ENCODE peak calls at places on chromosome 11, in eight cellular contexts. T, G, Y, Z, A, L, I and P are unnamed samples.

GRCh38 chr11:26950260-26950719 is 43.6 kb upstream of the FIBIN start:
- DNase-seq in I (no peak), L (peak), T (no peak), A (no peak), G (no peak), Y (no peak), Z (peak), P (no peak)

GRCh38 chr11:16846305-16846704 is 107.9 kb downstream of the C11orf58 start:
- DNase-seq in I (no peak), A (no peak), Y (no peak), G (no peak), Z (no peak), L (no peak), T (no peak), P (no peak)

GRCh38 chr11:38791346-38791961 is 2193.4 kb upstream of the RAG2 start:
- DNase-seq in T (peak), Z (peak), G (peak), L (no peak), Y (peak), I (peak), A (peak), P (peak)

GRCh38 chr11:129804012-129804411 is 11.6 kb upstream of the TMEM45B start:
- DNase-seq in Y (no peak), A (no peak), G (no peak), Z (no peak), L (no peak), T (no peak), I (no peak), P (no peak)

GRCh38 chr11:110147965-110148709 is 54.9 kb downstream of the ZC3H12C start:
- DNase-seq in A (no peak), Z (peak), Y (peak), G (no peak), I (no peak), T (peak), L (no peak), P (no peak)

GRCh38 chr11:47906066-47906465 is 57.9 kb upstream of the NUP160 start:
- DNase-seq in Z (no peak), Y (no peak), G (no peak), I (no peak), T (no peak), A (no peak), L (no peak), P (no peak)

GRCh38 chr11:78365381-78365792 is 52.2 kb downstream of the GAB2 start:
- DNase-seq in L (no peak), I (no peak), Z (peak), Y (no peak), A (no peak), T (peak), G (peak), P (no peak)

GRCh38 chr11:68436985-68437926 is 23.3 kb upstream of the PPP6R3 start:
- DNase-seq in A (no peak), G (no peak), Z (peak), L (no peak), T (no peak), I (no peak), Y (peak), P (no peak)

GRCh38 chr11:121253951-121254350 is 38.6 kb upstream of the SC5D start:
- DNase-seq in T (no peak), G (no peak), L (no peak), A (no peak), Y (no peak), Z (no peak), I (no peak), P (no peak)

GRCh38 chr11:84498016-84498415 is 1129.1 kb downstream of the DLG2 start:
- DNase-seq in T (no peak), G (no peak), Y (no peak), Z (peak), A (no peak), L (no peak), I (no peak), P (no peak)

GRCh38 chr11:90656171-90656570 is 433.3 kb upstream of the CHORDC1 start:
- DNase-seq in G (no peak), L (no peak), Y (no peak), Z (no peak), I (no peak), T (no peak), A (no peak), P (no peak)

GRCh38 chr11:102792604-102793003 is 5.4 kb downstream of the MMP1 start:
- DNase-seq in G (no peak), T (no peak), I (no peak), Z (no peak), L (no peak), A (no peak), Y (no peak), P (no peak)

GRCh38 chr11:102798012-102798746 is at the start of gene MMP1:
- DNase-seq in A (no peak), I (no peak), Y (no peak), T (peak), L (no peak), Z (peak), G (no peak), P (no peak)

GRCh38 chr11:102791271-102792036 is 6.5 kb downstream of the MMP1 start:
- DNase-seq in Z (no peak), Y (no peak), T (no peak), L (no peak), G (no peak), I (no peak), A (no peak), P (no peak)

GRCh38 chr11:102793677-102794290 is 4.2 kb downstream of the MMP1 start:
- DNase-seq in Y (no peak), A (no peak), L (no peak), I (no peak), G (no peak), Z (no peak), T (no peak), P (no peak)

GRCh38 chr11:102794382-102794781 is 3.6 kb downstream of the MMP1 start:
- DNase-seq in Z (peak), A (peak), T (no peak), Y (peak), L (no peak), G (peak), I (peak), P (peak)
- TF ChIP-seq CTCF in Z (peak), A (peak), T (peak), Y (peak), L (peak), G (peak), I (peak), P (peak)

GRCh38 chr11:119388103-119388502 is 6.6 kb upstream of the USP2 start:
- DNase-seq in I (peak), A (no peak), G (no peak), Z (no peak), T (no peak), Y (no peak), L (no peak), P (no peak)

GRCh38 chr11:119384332-119384731 is 2.8 kb upstream of the USP2 start:
- DNase-seq in I (no peak), A (no peak), L (no peak), Y (no peak), G (no peak), T (no peak), Z (no peak), P (no peak)

DNA sequence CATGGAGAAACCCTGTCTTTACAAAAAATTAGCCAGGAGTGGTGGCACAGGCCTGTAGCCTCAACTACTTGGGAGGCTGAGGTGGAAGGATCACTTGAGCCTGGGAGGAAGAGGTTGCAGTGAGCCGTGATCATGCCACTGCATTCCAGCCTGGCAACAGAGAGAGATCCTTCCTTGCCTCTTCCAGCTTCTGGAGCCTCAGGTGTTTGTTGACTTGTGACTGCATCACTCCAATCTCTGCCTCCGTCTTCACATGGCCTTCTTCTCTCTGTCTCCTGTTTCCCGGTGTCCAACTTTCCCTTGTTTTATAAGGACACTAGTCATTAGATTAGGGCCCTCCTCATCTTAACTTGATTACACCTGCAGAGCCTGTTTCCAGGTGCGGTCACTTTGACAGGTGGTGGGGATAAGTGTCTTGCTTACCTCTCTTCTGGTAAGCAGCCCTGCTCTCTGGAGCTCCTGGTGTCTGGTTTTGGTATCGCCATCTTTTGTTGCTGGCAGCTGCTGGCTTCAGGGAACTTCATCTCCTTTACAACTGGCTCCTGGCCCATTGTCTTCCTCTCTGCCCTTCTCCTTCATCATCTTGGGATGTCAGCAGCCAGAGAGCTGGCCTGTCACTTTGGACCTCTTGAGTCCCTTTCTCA is 8.2 kb upstream of the USP2 start:
- DNase-seq in I (peak), Y (peak), Z (no peak), G (peak), L (no peak), A (peak), T (no peak), P (peak)
- TF ChIP-seq CTCF in I (peak), Y (no peak), Z (peak), G (peak), L (peak), A (peak), T (peak), P (peak)

GRCh38 chr11:86632499-86633269 is 39.7 kb downstream of the ME3 start:
- DNase-seq in T (peak), Y (peak), L (no peak), A (no peak), G (peak), Z (peak), I (no peak), P (peak)
- TF ChIP-seq CTCF in T (peak), Y (peak), L (peak), A (no peak), G (peak), Z (peak), I (no peak), P (no peak)

GRCh38 chr11:91700854-91701253 is 523.8 kb upstream of the FAT3 start:
- DNase-seq in T (no peak), A (no peak), Z (no peak), I (no peak), Y (no peak), L (no peak), G (no peak), P (no peak)

GRCh38 chr11:91707652-91708051 is 517.0 kb upstream of the FAT3 start:
- DNase-seq in A (no peak), T (no peak), I (no peak), Y (no peak), Z (no peak), L (no peak), G (no peak), P (no peak)

GRCh38 chr11:91703042-91703441 is 521.6 kb upstream of the FAT3 start:
- DNase-seq in L (no peak), Y (no peak), A (no peak), Z (no peak), I (no peak), T (no peak), G (no peak), P (no peak)
- TF ChIP-seq CTCF in L (no peak), Y (no peak), A (no peak), Z (no peak), I (no peak), T (no peak), G (no peak), P (no peak)

DNA sequence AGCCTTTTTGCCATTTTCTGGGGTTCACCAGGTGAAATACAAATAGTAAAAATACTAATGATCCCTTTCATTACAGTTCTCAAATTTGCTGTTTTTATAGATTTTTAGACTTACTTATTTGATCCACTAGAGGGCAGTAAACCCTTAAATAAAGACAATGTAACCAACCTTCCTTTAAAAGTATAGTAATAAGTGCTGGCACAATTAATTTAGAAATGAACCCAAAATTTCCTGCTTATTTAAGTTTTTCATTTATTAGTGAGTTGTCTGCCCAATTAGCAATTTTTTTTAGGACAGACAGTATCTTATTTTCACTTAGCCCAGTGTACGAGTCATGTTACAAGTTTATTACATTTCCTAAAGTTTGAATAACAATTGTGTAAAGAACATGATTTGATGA is 4.7 kb downstream of the DDIAS start:
- DNase-seq in G (peak), I (no peak), Z (peak), L (no peak), T (peak), Y (no peak), A (peak), P (no peak)
- TF ChIP-seq CTCF in G (peak), I (peak), Z (peak), L (peak), T (peak), Y (peak), A (peak), P (peak)

DNA sequence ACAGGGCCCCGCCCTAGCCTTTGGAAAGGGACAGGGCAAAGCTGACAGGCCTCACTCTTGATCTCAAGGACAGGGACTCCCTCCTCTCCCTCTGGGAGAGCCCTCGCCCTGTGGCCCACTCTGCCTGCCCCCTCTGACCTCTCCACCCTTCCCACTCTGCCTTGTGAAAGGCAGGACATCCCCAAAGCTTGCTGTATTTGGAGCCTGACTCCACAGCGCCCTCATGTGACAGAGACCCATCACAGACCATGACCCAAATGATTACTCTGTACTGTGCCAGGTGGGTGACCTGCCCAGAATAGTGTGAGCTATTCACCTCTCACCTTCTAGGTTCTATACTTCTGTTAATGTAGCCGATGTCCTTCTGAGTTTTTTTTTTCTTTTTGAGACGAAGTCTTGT is 18.8 kb downstream of the P2RY2 start:
- DNase-seq in Z (no peak), T (no peak), L (peak), I (peak), A (peak), Y (peak), G (peak), P (peak)
- TF ChIP-seq CTCF in Z (peak), T (peak), L (peak), I (peak), A (peak), Y (peak), G (peak), P (peak)

GRCh38 chr11:117442869-117443239 is 115.2 kb downstream of the CEP164 start:
- DNase-seq in A (no peak), I (no peak), L (peak), T (no peak), Z (no peak), Y (no peak), G (no peak), P (no peak)

GRCh38 chr11:117444256-117445096 is 116.8 kb downstream of the CEP164 start:
- DNase-seq in G (no peak), I (no peak), L (no peak), A (no peak), Y (no peak), T (no peak), Z (no peak), P (no peak)

GRCh38 chr11:117442049-117442868 is 114.6 kb downstream of the CEP164 start:
- DNase-seq in Y (no peak), A (no peak), I (no peak), Z (no peak), L (no peak), T (no peak), G (no peak), P (no peak)

GRCh38 chr11:117445097-117445658 is 117.5 kb downstream of the CEP164 start:
- DNase-seq in L (no peak), G (no peak), A (no peak), Z (no peak), Y (no peak), I (no peak), T (no peak), P (no peak)

DNA sequence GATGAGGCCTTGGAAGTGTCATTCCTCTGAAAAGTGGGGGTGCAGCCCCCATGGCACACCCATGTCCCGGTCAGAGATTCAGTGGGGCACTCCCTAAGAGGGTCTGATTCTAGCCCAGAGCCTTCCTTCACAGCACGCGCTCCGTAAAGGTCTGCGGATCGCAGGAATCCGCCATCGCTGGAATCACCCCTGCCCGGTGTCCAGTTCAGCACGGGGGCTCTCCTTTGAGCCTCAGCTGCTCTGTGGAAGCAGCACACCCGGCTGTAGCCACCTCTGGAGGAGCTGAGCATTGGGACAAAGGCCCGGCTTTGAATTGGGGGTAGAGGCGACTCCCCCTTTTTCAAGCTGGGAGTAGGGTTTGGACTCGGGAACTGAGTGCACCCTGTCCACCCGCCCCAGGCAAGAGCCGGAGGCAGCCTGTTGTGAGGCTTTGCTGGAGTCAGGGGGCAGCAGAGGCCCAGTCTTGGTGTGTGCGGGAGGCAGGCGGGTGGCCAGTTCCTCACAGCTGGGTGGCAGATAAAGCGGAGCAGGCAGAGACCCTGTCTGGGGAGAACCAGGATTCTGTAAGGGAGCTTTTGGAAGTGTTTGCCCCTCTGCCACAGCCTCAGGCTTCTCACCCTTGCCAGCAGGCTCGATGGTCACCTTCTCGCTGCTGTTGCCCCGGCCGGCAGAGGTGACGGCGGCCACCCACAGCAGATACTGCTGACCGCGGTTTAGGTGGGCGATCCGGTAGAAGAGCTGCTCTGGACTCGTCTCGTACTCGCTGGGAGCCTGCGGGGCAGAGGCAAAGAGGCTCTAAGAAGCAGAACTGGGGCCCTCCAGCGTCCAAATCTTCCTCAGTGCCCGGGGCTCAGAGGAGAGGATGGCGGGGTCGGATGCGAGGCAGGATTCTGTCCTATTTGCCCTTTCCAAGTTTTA is 115.9 kb downstream of the CEP164 start:
- DNase-seq in Z (peak), T (no peak), I (peak), L (peak), Y (peak), A (no peak), G (peak), P (peak)
- TF ChIP-seq CTCF in Z (peak), T (peak), I (peak), L (peak), Y (no peak), A (no peak), G (peak), P (peak)

GRCh38 chr11:46242961-46243795 is 34.3 kb upstream of the CREB3L1 start:
- DNase-seq in G (peak), T (peak), Y (peak), L (peak), Z (peak), I (peak), A (peak), P (peak)
- TF ChIP-seq CTCF in G (no peak), T (no peak), Y (no peak), L (no peak), Z (peak), I (no peak), A (no peak), P (no peak)

DNA sequence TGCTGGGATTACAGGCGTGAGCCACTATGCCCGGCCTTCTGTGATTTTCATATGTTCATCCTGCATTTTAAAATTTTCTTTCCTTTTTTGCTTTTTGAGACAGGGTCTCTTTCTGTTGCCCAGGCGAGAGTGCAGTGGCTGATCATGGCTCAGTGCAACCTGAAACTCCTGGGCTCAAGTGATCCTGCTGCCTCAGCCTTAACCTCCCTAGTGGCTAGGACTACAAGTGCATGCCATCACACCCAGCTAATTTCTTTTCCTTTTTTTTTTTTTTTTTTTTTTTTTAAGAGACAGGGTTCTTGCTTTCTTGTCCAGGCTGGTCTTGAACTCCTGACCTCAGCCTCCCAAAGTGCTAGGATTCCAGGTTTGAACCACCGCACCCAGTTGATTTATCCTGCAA is 54.1 kb upstream of the WT1 start:
- DNase-seq in T (no peak), A (no peak), I (no peak), Z (no peak), L (no peak), Y (no peak), G (peak), P (no peak)
- TF ChIP-seq CTCF in T (no peak), A (no peak), I (no peak), Z (no peak), L (no peak), Y (no peak), G (peak), P (no peak)